ENCODE peak calls at places on chromosomes 4 and X, in ten cellular contexts. V is stimulated activated naive CD8-positive, alpha-beta T cell treated with anti-CD3 and anti-CD28 coated beads, Interleukin-15, amount 100 ng/mL, for 72 hours; J is activated CD8-positive, alpha-beta T cell treated with anti-CD3 and anti-CD28 coated beads, Interleukin-2, amount 10 ng/mL, durations not matched to agents 7 days and 5 days; P is EH; K is trophoblast cell; Y is NCI-H2029; X is HFF-Myc; T is left ventricle myocardium inferior; U is activated CD4-positive, alpha-beta T cell treated with anti-CD3 and anti-CD28 coated beads, Interleukin-2, amount 10 ng/mL, durations not matched to agents 7 days and 5 days; F is amniotic stem cell. R is an unnamed sample.

GRCh38 chr4:94507708-94508107 is 56.0 kb downstream of the PDLIM5 start:
- DNase-seq in V (no peak), J (no peak), P (peak; percentile 91), K (peak; percentile 44), Y (no peak), X (no peak), T (peak; percentile 37), U (no peak), F (peak; percentile 24), R (no peak)

GRCh38 chr4:156223985-156224384 is 270.3 kb upstream of the CTSO start:
- DNase-seq in V (no peak), J (no peak), P (no peak), K (no peak), Y (peak; percentile 87), X (no peak), T (no peak), U (no peak), F (no peak), R (no peak)

GRCh38 chr4:54527532-54527931 is 130.2 kb upstream of the KIT start:
- DNase-seq in V (no peak), J (no peak), P (no peak), K (no peak), Y (no peak), X (no peak), T (no peak), U (no peak), F (no peak), R (no peak)

GRCh38 chr4:168630445-168631187 is 133.8 kb downstream of the PALLD start:
- DNase-seq in V (no peak), J (no peak), P (peak; percentile 64), K (no peak), Y (no peak), X (no peak), T (no peak), U (no peak), F (no peak), R (peak; percentile 22)

GRCh38 chr4:102354671-102355454 is 9.6 kb upstream of the SLC39A8 start:
- DNase-seq in V (no peak), J (no peak), P (no peak), K (no peak), Y (no peak), X (no peak), T (no peak), U (no peak), F (no peak), R (no peak)

GRCh38 chrX:48864210-48864609 is 28.8 kb upstream of the PCSK1N start:
- DNase-seq in V (no peak), J (no peak), P (peak; percentile 49), K (no peak), Y (peak; percentile 36), X (no peak), T (no peak), U (no peak), F (no peak), R (no peak)

GRCh38 chrX:96685205-96686099 is 810 bp downstream of the DIAPH2 start:
- DNase-seq in V (peak; percentile 55), J (peak; percentile 56), P (peak; percentile 48), K (peak; percentile 62), Y (no peak), X (no peak), T (peak; percentile 21), U (peak; percentile 54), F (no peak), R (peak; percentile 19)

GRCh38 chrX:110276778-110277177 is 41.1 kb downstream of the AMMECR1 start:
- DNase-seq in V (no peak), J (no peak), P (no peak), K (no peak), Y (no peak), X (no peak), T (no peak), U (no peak), F (no peak), R (peak; percentile 19)

GRCh38 chrX:112766774-112767173 is 73.9 kb downstream of the AMOT start:
- DNase-seq in V (no peak), J (no peak), P (no peak), K (no peak), Y (no peak), X (no peak), T (no peak), U (no peak), F (no peak), R (no peak)

GRCh38 chr4:105369988-105370387 is 103.9 kb downstream of the PPA2 start:
- DNase-seq in V (no peak), J (no peak), P (peak; percentile 52), K (no peak), Y (no peak), X (no peak), T (no peak), U (no peak), F (peak; percentile 4), R (no peak)

GRCh38 chr4:108370291-108370690 is 201.6 kb upstream of the LEF1 start:
- DNase-seq in V (peak; percentile 72), J (peak; percentile 55), P (no peak), K (no peak), Y (no peak), X (no peak), T (no peak), U (no peak), F (no peak), R (no peak)

GRCh38 chr4:100299441-100299840 is 109.2 kb upstream of the DDIT4L start:
- DNase-seq in V (no peak), J (no peak), P (no peak), K (peak; percentile 21), Y (no peak), X (no peak), T (no peak), U (no peak), F (no peak), R (no peak)

GRCh38 chr4:646460-646859 is 21.1 kb downstream of the PDE6B start:
- DNase-seq in V (peak; percentile 35), J (no peak), P (no peak), K (no peak), Y (no peak), X (no peak), T (no peak), U (no peak), F (no peak), R (no peak)

GRCh38 chr4:86730310-86730709 is 118.9 kb downstream of the SLC10A6 start:
- DNase-seq in V (no peak), J (no peak), P (no peak), K (no peak), Y (no peak), X (no peak), T (no peak), U (no peak), F (no peak), R (no peak)

GRCh38 chrX:69506617-69507499 is 2.7 kb downstream of the NALF2 start:
- DNase-seq in V (no peak), J (no peak), P (no peak), K (no peak), Y (no peak), X (no peak), T (no peak), U (no peak), F (no peak), R (no peak)

GRCh38 chrX:10039821-10040793 is 72.9 kb downstream of the CLDN34 start:
- DNase-seq in V (no peak), J (no peak), P (no peak), K (peak; percentile 49), Y (no peak), X (no peak), T (no peak), U (no peak), F (no peak), R (no peak)

GRCh38 chrX:24463077-24463476 is 2.0 kb upstream of the PDK3 start:
- DNase-seq in V (no peak), J (no peak), P (no peak), K (no peak), Y (no peak), X (no peak), T (no peak), U (no peak), F (no peak), R (no peak)

GRCh38 chrX:42804524-42804923 is 26.6 kb upstream of the PPP1R2C start:
- DNase-seq in V (no peak), J (no peak), P (no peak), K (no peak), Y (no peak), X (no peak), T (no peak), U (no peak), F (no peak), R (no peak)

GRCh38 chr4:6730603-6731300 is 14.8 kb downstream of the BLOC1S4 start:
- DNase-seq in V (no peak), J (no peak), P (no peak), K (no peak), Y (no peak), X (no peak), T (no peak), U (no peak), F (no peak), R (no peak)

GRCh38 chr4:24209891-24210290 is 320.0 kb upstream of the PPARGC1A start:
- DNase-seq in V (no peak), J (no peak), P (peak; percentile 2), K (no peak), Y (no peak), X (no peak), T (no peak), U (no peak), F (no peak), R (no peak)

GRCh38 chrX:129769467-129770154 is 10.1 kb upstream of the SASH3 start:
- DNase-seq in V (peak; percentile 73), J (peak; percentile 91), P (no peak), K (no peak), Y (no peak), X (no peak), T (no peak), U (peak; percentile 87), F (no peak), R (peak; percentile 53)

GRCh38 chr4:76197971-76198410 is 15.6 kb downstream of the SCARB2 start:
- DNase-seq in V (peak; percentile 19), J (no peak), P (peak; percentile 68), K (no peak), Y (peak; percentile 86), X (no peak), T (peak; percentile 44), U (no peak), F (peak; percentile 25), R (no peak)

GRCh38 chr4:4182835-4183568 is 43.7 kb downstream of the OTOP1 start:
- DNase-seq in V (peak; percentile 40), J (peak; percentile 53), P (peak; percentile 4), K (peak; percentile 57), Y (no peak), X (no peak), T (no peak), U (peak; percentile 42), F (no peak), R (peak; percentile 31)

GRCh38 chr4:57119054-57119651 is 9.0 kb upstream of the IGFBP7 start:
- DNase-seq in V (no peak), J (no peak), P (peak; percentile 99), K (peak; percentile 26), Y (no peak), X (peak; percentile 81), T (peak; percentile 55), U (no peak), F (peak; percentile 96), R (no peak)

GRCh38 chr4:3302164-3302785 is 9.5 kb downstream of the RGS12 start:
- DNase-seq in V (peak; percentile 88), J (peak; percentile 94), P (no peak), K (no peak), Y (no peak), X (no peak), T (no peak), U (peak; percentile 91), F (no peak), R (peak; percentile 64)

GRCh38 chr4:147325566-147325965 is 155.3 kb upstream of the EDNRA start:
- DNase-seq in V (no peak), J (no peak), P (peak; percentile 79), K (no peak), Y (no peak), X (peak; percentile 89), T (no peak), U (no peak), F (no peak), R (no peak)

GRCh38 chr4:151031831-151032605 is 16.9 kb upstream of the LRBA start:
- DNase-seq in V (no peak), J (no peak), P (peak; percentile 46), K (peak; percentile 75), Y (no peak), X (no peak), T (no peak), U (no peak), F (no peak), R (peak; percentile 29)

GRCh38 chr4:40334591-40335507 is at the start of gene CHRNA9:
- DNase-seq in V (no peak), J (no peak), P (no peak), K (no peak), Y (peak; percentile 72), X (no peak), T (no peak), U (no peak), F (no peak), R (no peak)